ENCODE peak calls at places on chromosome 21, in seven cellular contexts. P is stomach, A is A549, X is tibial nerve, S is upper lobe of left lung, U is transverse colon, M is esophagus muscularis mucosa. Z is an unnamed sample.

GRCh38 chr21:37292041-37292440 is 24.9 kb upstream of the VPS26C start:
- DNase-seq in X (no peak), A (no peak), M (no peak), P (no peak), S (no peak), U (no peak), Z (no peak)

GRCh38 chr21:35475768-35476167 is 426.7 kb upstream of the RUNX1 start:
- DNase-seq in X (no peak), U (no peak), S (no peak), M (no peak), P (no peak), A (no peak), Z (no peak)

GRCh38 chr21:36806103-36806502 is 107.2 kb downstream of the SIM2 start:
- DNase-seq in A (no peak), M (no peak), P (no peak), X (no peak), U (no peak), S (no peak), Z (no peak)

GRCh38 chr21:42757422-42757821 is 104.0 kb downstream of the PDE9A start:
- DNase-seq in X (no peak), S (no peak), P (no peak), A (no peak), M (no peak), U (no peak), Z (no peak)

GRCh38 chr21:38830667-38831525 is 25.2 kb downstream of the ETS2 start:
- DNase-seq in S (no peak), X (no peak), M (no peak), U (no peak), P (no peak), A (no peak), Z (no peak)

GRCh38 chr21:46150491-46151121 is 4.8 kb downstream of the FTCD start:
- DNase-seq in X (no peak), A (no peak), S (peak), U (peak), M (no peak), P (no peak), Z (peak)

GRCh38 chr21:17602874-17603273 is 9.8 kb downstream of the BTG3 start:
- DNase-seq in M (no peak), U (no peak), S (no peak), A (no peak), P (no peak), X (no peak), Z (no peak)

GRCh38 chr21:26965567-26966359 is 1.1 kb downstream of the ADAMTS5 start:
- DNase-seq in S (peak), U (peak), M (no peak), A (no peak), X (no peak), P (peak), Z (peak)

GRCh38 chr21:29148535-29148934 is 18.1 kb downstream of the MAP3K7CL start:
- DNase-seq in M (no peak), A (no peak), P (no peak), X (no peak), U (no peak), S (no peak), Z (no peak)

GRCh38 chr21:29718081-29718815 is 221.5 kb downstream of the GRIK1 start:
- DNase-seq in A (no peak), X (no peak), P (no peak), M (no peak), U (no peak), S (no peak), Z (no peak)

GRCh38 chr21:15592271-15592860 is 137.4 kb upstream of the USP25 start:
- DNase-seq in P (no peak), A (peak), U (no peak), M (no peak), S (no peak), X (peak), Z (no peak)

GRCh38 chr21:21268061-21268471 is 269.9 kb downstream of the NCAM2 start:
- DNase-seq in X (no peak), U (no peak), S (no peak), M (no peak), A (no peak), P (no peak), Z (no peak)

GRCh38 chr21:15682977-15683376 is 46.8 kb upstream of the USP25 start:
- DNase-seq in M (no peak), A (no peak), S (no peak), U (no peak), P (no peak), X (no peak), Z (no peak)

GRCh38 chr21:46151989-46152938 is 3.1 kb downstream of the FTCD start:
- DNase-seq in U (no peak), A (no peak), X (no peak), M (no peak), P (peak), S (peak), Z (peak)

GRCh38 chr21:31518580-31518979 is 140.9 kb upstream of the SOD1 start:
- DNase-seq in P (no peak), X (no peak), S (no peak), M (no peak), U (no peak), A (no peak), Z (no peak)

GRCh38 chr21:15837603-15838002 is 107.8 kb downstream of the USP25 start:
- DNase-seq in M (no peak), P (no peak), S (no peak), U (no peak), A (no peak), X (no peak), Z (no peak)

GRCh38 chr21:45976666-45977335 is 4.8 kb upstream of the COL6A1 start:
- DNase-seq in P (peak), X (no peak), A (no peak), S (no peak), M (no peak), U (peak), Z (peak)

GRCh38 chr21:31279986-31280385 is 64.1 kb downstream of the TIAM1 start:
- DNase-seq in M (no peak), A (no peak), U (no peak), S (no peak), X (no peak), P (no peak), Z (no peak)

GRCh38 chr21:46426313-46427046 is 32.2 kb upstream of the DIP2A start:
- DNase-seq in A (no peak), M (no peak), X (no peak), P (no peak), U (no peak), S (no peak), Z (no peak)

GRCh38 chr21:42939581-42940413 is 14.4 kb upstream of the ERVH48-1 start:
- DNase-seq in X (peak), U (peak), M (peak), A (peak), P (peak), S (no peak), Z (peak)

GRCh38 chr21:29075706-29076447 is 2.4 kb upstream of the CCT8 start:
- DNase-seq in A (no peak), X (no peak), M (no peak), S (no peak), U (no peak), P (no peak), Z (no peak)

GRCh38 chr21:43603641-43604504 is 55.4 kb downstream of the HSF2BP start:
- DNase-seq in A (peak), P (no peak), U (no peak), M (no peak), X (no peak), S (peak), Z (no peak)

GRCh38 chr21:29245104-29245643 is 53.5 kb upstream of the BACH1 start:
- DNase-seq in P (no peak), S (no peak), A (no peak), X (no peak), U (no peak), M (no peak), Z (no peak)

GRCh38 chr21:27688773-27689172 is 721.9 kb upstream of the ADAMTS5 start:
- DNase-seq in U (no peak), S (no peak), M (no peak), X (no peak), P (no peak), A (no peak), Z (no peak)

GRCh38 chr21:37546949-37547614 is 180.5 kb downstream of the DYRK1A start:
- DNase-seq in U (no peak), A (no peak), M (no peak), X (no peak), S (peak), P (no peak), Z (peak)

GRCh38 chr21:38186869-38187268 is 69.9 kb upstream of the KCNJ15 start:
- DNase-seq in U (no peak), S (no peak), M (no peak), A (no peak), P (no peak), X (no peak), Z (no peak)

GRCh38 chr21:28227881-28228623 is 764.6 kb downstream of the LTN1 start:
- DNase-seq in M (no peak), P (no peak), X (no peak), A (no peak), S (no peak), U (no peak), Z (no peak)

GRCh38 chr21:44814498-44815023 is 3.3 kb downstream of the SUMO3 start:
- DNase-seq in S (no peak), U (no peak), X (no peak), M (no peak), A (no peak), P (no peak), Z (peak)

GRCh38 chr21:44813149-44813548 is 4.7 kb downstream of the SUMO3 start:
- DNase-seq in S (no peak), U (no peak), M (no peak), A (no peak), P (no peak), X (no peak), Z (no peak)

GRCh38 chr21:44810829-44811228 is 7.0 kb downstream of the SUMO3 start:
- DNase-seq in U (no peak), A (no peak), S (no peak), X (no peak), M (no peak), P (no peak), Z (no peak)

GRCh38 chr21:44813727-44814126 is 4.1 kb downstream of the SUMO3 start:
- DNase-seq in X (no peak), U (no peak), M (no peak), S (no peak), P (no peak), A (no peak), Z (peak)

DNA sequence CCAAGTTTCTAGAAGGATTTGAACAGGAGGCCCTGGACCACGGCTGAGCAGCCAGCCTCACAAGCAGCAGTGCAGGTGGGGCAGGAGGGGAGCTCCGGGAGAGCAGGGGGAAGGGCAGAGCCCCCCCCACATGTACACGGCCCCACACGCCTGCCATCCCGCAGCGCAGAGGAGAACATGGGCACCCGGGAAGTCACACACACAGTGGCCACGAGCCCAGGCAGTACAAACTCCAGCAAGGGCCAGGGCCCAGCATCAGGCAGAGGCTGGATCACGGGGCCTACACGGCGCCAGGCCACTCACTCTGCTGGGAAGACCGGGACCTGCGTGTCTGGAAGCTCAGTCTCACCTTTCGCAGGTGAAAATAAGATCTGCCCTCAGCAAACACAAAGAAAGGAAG is 5.2 kb downstream of the SUMO3 start:
- DNase-seq in U (no peak), X (no peak), M (no peak), P (peak), A (no peak), S (no peak), Z (no peak)
- TF ChIP-seq POLR2A in U (no peak), X (no peak), M (no peak), P (no peak), A (no peak), S (no peak), Z (no peak)

DNA sequence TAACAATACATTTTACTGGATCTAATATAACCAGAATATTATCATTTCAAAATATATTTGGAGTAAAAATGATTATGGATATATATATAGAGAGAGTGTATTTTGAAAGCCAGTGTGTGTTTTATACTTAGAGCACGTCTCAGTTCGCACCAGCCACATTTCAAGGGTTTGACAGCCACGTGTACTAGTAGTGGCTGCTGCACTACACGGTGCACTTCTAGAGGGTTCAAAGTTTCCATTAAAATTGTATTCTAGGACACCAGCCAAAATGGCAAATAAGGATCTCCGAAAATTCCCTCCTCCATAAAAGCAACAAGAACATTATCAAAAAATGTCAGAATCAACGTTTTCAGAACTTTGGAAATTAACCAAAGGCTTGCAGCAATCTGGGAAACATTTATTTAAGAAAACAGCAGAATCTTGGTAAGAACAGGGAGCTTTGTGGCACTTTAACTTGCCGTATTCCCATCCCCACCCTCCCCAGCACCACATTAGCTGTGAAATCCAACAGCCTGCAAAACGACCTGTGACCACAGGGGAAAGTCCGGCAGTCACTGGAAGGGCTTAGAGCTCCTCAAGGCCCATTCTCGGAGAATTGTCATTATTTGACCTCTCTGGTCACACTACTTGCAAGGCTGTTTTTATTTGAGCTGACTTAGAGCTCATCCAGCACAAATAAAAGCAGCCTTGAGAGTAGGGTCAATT is 33.5 kb upstream of the MRPS6 start:
- DNase-seq in X (no peak), U (no peak), M (no peak), S (no peak), A (no peak), P (no peak), Z (no peak)
- TF ChIP-seq CTCF in X (no peak), U (no peak), M (no peak), S (no peak), A (no peak), P (no peak), Z (no peak)

GRCh38 chr21:33514234-33514633 is 22.7 kb upstream of the DNAJC28 start:
- DNase-seq in M (no peak), P (no peak), U (no peak), A (no peak), X (no peak), S (no peak), Z (no peak)

GRCh38 chr21:33512481-33512880 is 21.0 kb upstream of the DNAJC28 start:
- DNase-seq in A (no peak), M (no peak), P (no peak), U (no peak), X (no peak), S (no peak), Z (no peak)

GRCh38 chr21:33510826-33511225 is 19.3 kb upstream of the DNAJC28 start:
- DNase-seq in A (no peak), U (no peak), M (no peak), P (no peak), X (no peak), S (no peak), Z (no peak)
- TF ChIP-seq EP300 in A (no peak), U (no peak), M (no peak), P (no peak), X (no peak), S (no peak), Z (no peak)

DNA sequence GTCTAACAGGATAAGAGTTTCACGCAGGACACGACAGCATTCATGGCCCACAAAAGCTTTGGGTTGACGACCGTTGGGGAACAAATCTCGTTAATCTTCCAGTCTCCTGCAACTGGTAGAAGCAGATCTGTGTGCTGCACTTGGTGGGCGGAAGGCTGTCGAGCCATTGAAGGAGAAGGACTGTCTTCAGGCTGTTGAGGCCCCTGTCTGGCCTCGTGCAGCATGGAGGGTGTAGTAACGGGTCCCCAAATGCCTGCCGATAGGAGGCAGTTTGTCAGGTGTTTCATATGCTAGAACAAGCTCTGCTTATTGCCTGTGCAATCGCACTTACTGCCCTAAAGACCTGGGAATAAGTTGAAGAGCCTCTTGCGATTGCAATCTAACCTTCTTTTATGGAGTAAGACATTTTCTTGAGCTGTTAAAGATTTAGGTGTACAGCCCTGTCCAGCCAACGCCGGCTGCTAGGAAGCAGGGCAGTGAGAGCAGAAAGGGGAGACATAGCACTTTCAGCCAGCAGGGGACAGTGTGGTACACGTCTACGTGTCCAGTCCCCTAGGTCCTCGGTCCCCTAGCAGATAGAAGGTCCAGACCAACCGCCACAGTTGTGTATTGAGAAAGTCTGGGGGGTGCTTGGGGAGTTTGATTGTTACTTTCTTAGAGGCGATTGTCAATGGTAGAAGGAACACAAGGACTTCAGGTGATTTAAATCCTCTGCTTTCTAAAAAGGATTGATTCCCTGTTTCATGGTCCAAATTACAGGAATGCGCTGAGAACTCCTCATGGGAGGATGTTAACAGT is 102.3 kb upstream of the TMPRSS2 start:
- DNase-seq in U (peak), S (no peak), A (peak), M (no peak), X (peak), P (peak), Z (peak)
- TF ChIP-seq POLR2A in U (no peak), S (no peak), A (no peak), M (no peak), X (no peak), P (no peak), Z (no peak)

DNA sequence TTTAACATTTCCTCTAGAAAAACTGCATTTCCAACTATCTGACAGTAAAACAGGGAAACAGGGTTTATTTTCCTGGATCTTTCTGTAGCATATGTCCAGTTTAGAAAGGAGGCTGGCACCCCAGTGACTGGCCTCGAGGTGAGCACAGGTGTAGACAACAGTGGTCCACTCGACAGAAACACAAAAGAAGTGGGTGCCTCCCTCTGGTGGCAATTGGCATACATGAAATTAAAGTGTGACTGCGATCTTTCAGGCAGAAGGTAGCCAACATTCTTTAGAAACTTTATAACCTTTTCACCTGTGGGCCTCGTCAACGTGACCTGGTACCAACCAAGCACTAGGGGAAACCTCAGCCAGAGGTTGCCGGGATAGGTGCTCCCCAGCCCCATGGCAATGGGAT is 44.0 kb downstream of the PCP4 start:
- DNase-seq in X (no peak), M (no peak), P (no peak), U (no peak), S (no peak), A (no peak), Z (no peak)
- TF ChIP-seq CTCF in X (no peak), M (no peak), P (no peak), U (no peak), S (no peak), A (no peak), Z (no peak)

GRCh38 chr21:33308586-33309490 is 15.9 kb upstream of the IFNAR1 start:
- DNase-seq in P (no peak), X (no peak), M (peak), S (no peak), A (no peak), U (peak), Z (no peak)
- TF ChIP-seq EP300 in P (no peak), X (no peak), M (no peak), S (no peak), A (no peak), U (no peak), Z (no peak)

GRCh38 chr21:25895565-25896205 is 160.9 kb downstream of the GABPA start:
- DNase-seq in A (no peak), M (no peak), P (no peak), X (peak), S (no peak), U (no peak), Z (no peak)
- TF ChIP-seq POLR2A in A (no peak), M (no peak), P (no peak), X (no peak), S (no peak), U (no peak), Z (no peak)

Z was measured in sigmoid colon.